ENCODE peak calls at places on chromosomes 5 and 9, in six cellular contexts. O is right lobe of liver, P is IMR-90, F is AG04450, E is GM23338, W is AG04449. I is an unnamed sample.

GRCh38 chr9:123756484-123757106 is 173.3 kb downstream of the DENND1A start:
- DNase-seq in W (no peak), O (no peak), E (no peak), P (no peak), F (no peak), I (no peak)

GRCh38 chr5:106959447-106959846 is 711.3 kb downstream of the EFNA5 start:
- DNase-seq in O (no peak), P (no peak), F (no peak), W (no peak), E (no peak), I (no peak)

GRCh38 chr5:151214614-151215545 is 9.0 kb downstream of the CCDC69 start:
- DNase-seq in W (no peak), O (peak; percentile 52), E (no peak), P (no peak), F (no peak), I (no peak)

GRCh38 chr5:64526709-64527439 is 21.1 kb downstream of the RGS7BP start:
- DNase-seq in F (no peak), P (no peak), E (no peak), O (no peak), W (no peak), I (no peak)

GRCh38 chr9:134326754-134327526 is 685 bp downstream of the RXRA start:
- DNase-seq in P (peak; percentile 31), W (no peak), O (peak; percentile 58), E (peak; percentile 63), F (no peak), I (peak; percentile 52)

GRCh38 chr5:107516452-107517184 is 154.1 kb downstream of the EFNA5 start:
- DNase-seq in F (no peak), O (no peak), W (peak; percentile 12), E (no peak), P (peak; percentile 17), I (no peak)

GRCh38 chr5:74514888-74515551 is 125.5 kb downstream of the ENC1 start:
- DNase-seq in F (no peak), E (no peak), O (no peak), P (no peak), W (no peak), I (no peak)

GRCh38 chr9:70600479-70600878 is 186.0 kb upstream of the KLF9 start:
- DNase-seq in P (peak; percentile 89), W (no peak), O (no peak), E (no peak), F (peak; percentile 62), I (no peak)

GRCh38 chr9:4836676-4837075 is 43.9 kb downstream of the RCL1 start:
- DNase-seq in W (no peak), E (no peak), F (no peak), P (peak; percentile 34), O (no peak), I (no peak)

GRCh38 chr9:81430727-81431126 is 258.6 kb downstream of the TLE1 start:
- DNase-seq in F (no peak), P (peak; percentile 72), O (no peak), E (no peak), W (no peak), I (no peak)

GRCh38 chr9:6356441-6356840 is 28.3 kb downstream of the TPD52L3 start:
- DNase-seq in P (no peak), O (no peak), W (no peak), E (no peak), F (no peak), I (no peak)

GRCh38 chr5:111583761-111584203 is 71.4 kb upstream of the STARD4 start:
- DNase-seq in P (peak; percentile 5), W (no peak), E (no peak), F (no peak), O (no peak), I (no peak)

GRCh38 chr5:58108507-58108906 is 351.4 kb downstream of the PLK2 start:
- DNase-seq in F (no peak), P (no peak), E (no peak), O (no peak), W (no peak), I (no peak)

GRCh38 chr9:112069318-112070169 is 105.6 kb downstream of the SUSD1 start:
- DNase-seq in W (no peak), E (no peak), F (no peak), P (no peak), O (no peak), I (no peak)

DNA sequence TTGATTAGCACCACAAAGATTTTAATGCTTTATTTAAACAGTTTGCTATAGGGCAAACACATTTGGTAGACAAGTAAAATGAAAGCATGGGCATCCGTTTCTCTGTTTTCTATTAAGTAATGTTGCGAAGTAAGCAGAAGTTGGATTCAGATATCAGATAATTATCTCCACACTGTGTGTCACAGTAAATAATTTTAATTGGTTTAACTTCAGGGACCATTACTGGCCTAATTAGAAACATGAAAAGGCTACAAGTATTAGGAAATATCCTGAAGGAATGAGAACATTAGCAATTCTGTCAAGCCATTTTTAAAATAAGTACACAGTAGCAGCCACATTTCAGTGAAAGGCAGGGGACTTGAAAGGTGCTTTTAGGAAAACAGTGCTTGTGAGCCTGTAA is 975.4 kb downstream of the NR2F1-AS1 start:
- DNase-seq in E (no peak), P (no peak), F (no peak), O (no peak), W (no peak), I (no peak)
- TF ChIP-seq CTCF in E (no peak), P (no peak), F (no peak), O (no peak), W (no peak), I (no peak)

DNA sequence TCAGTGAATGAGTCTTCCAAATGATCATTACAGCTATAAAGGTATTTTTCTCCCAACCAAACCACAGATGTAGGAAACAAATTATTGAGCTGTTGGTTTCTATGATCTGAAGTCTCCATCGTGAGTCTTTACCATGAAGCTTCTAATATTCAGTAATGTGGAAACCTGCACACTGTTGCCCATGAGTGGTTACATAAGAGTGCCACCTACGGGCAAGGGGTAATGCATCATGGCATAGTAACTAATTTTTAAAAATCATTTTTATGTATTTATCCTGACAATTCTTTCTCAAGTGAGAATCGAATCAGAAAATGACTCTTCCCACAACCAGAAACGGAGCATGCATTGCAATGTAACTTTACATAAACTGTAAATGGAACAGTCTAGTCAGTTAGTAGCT is 282.5 kb upstream of the SMARCA2 start:
- DNase-seq in E (no peak), W (no peak), P (no peak), F (no peak), O (no peak), I (no peak)
- TF ChIP-seq CTCF in E (peak; percentile 19), W (no peak), P (no peak), F (no peak), O (peak; percentile 29), I (no peak)

DNA sequence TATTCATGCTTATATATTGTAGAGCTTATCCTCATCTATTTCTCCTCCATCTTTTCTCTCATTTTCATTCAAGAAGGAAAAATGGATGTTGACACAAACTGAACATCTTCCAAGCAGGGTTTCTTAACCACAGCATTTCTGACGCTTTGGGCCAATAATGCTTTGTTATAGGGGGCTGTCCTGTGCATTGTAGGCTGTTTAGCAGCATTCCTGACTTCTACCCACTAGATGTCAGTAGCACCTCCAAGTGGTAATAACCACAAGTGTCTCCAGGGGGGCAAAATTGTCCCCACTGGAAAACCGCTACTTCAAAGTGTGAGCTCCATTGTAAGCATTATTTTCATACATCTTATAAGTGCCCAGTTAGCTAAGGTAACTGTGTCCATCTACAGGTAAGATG is 2.6 kb upstream of the TXNDC8 start:
- DNase-seq in E (peak; percentile 65), O (no peak), P (no peak), W (no peak), F (no peak), I (no peak)
- TF ChIP-seq CTCF in E (peak; percentile 79), O (peak; percentile 55), P (peak; percentile 42), W (peak; percentile 26), F (peak; percentile 48), I (no peak)

GRCh38 chr9:133119039-133119438 is 2.0 kb downstream of the RALGDS start:
- DNase-seq in P (no peak), W (no peak), O (no peak), F (no peak), E (no peak), I (no peak)

GRCh38 chr9:133118179-133118520 is 2.9 kb downstream of the RALGDS start:
- DNase-seq in W (no peak), F (no peak), E (no peak), O (no peak), P (no peak), I (no peak)

GRCh38 chr9:133116346-133117231 is 4.5 kb downstream of the RALGDS start:
- DNase-seq in W (no peak), E (no peak), F (no peak), P (no peak), O (no peak), I (no peak)

GRCh38 chr9:133118568-133118967 is 2.5 kb downstream of the RALGDS start:
- DNase-seq in E (no peak), F (no peak), P (no peak), W (no peak), O (no peak), I (no peak)

GRCh38 chr9:133117271-133118178 is 3.5 kb downstream of the RALGDS start:
- DNase-seq in P (no peak), O (peak; percentile 86), E (no peak), F (no peak), W (no peak), I (no peak)
- TF ChIP-seq CTCF in P (no peak), O (no peak), E (no peak), F (no peak), W (no peak), I (no peak)

GRCh38 chr5:66015296-66015960 is 89.1 kb downstream of the ERBIN start:
- DNase-seq in O (no peak), W (no peak), F (no peak), E (no peak), P (peak; percentile 10), I (no peak)

GRCh38 chr5:66013906-66014305 is 87.5 kb downstream of the ERBIN start:
- DNase-seq in O (no peak), F (no peak), E (no peak), P (no peak), W (no peak), I (no peak)

GRCh38 chr5:66010476-66010875 is 84.1 kb downstream of the ERBIN start:
- DNase-seq in O (no peak), F (no peak), P (peak; percentile 39), W (no peak), E (no peak), I (no peak)

GRCh38 chr5:66009277-66009676 is 82.9 kb downstream of the ERBIN start:
- DNase-seq in F (no peak), W (no peak), O (no peak), P (no peak), E (no peak), I (no peak)

GRCh38 chr5:66012271-66012670 is 85.9 kb downstream of the ERBIN start:
- DNase-seq in P (no peak), F (no peak), E (no peak), W (no peak), O (no peak), I (no peak)
- TF ChIP-seq CTCF in P (no peak), F (no peak), E (no peak), W (no peak), O (no peak), I (no peak)